ENCODE peak calls at places on chromosome 9, in eight cellular contexts. One of them, this sample, is unnamed.

GRCh38 chr9:100211471-100211870 is 112.4 kb downstream of the INVS start:
- DNase-seq in stimulated activated CD4-positive, alpha-beta T cell treated with anti-CD3 and anti-CD28 coated beads, Interleukin-12 subunit alpha, Interleukin-12 subunit beta, amount 100 ng/mL, for 24 hours: no peak
- DNase-seq in fibroblast of lung: no peak
- DNase-seq in T-helper 17 cell: no peak
- DNase-seq in fibroblast of villous mesenchyme: no peak
- DNase-seq in AG08396: no peak
- DNase-seq in COR-L47: no peak
- DNase-seq in effector memory CD4-positive, alpha-beta T cell: no peak
- DNase-seq in this sample: no peak

GRCh38 chr9:37678789-37679273 is 28.1 kb downstream of the FRMPD1 start:
- DNase-seq in stimulated activated CD4-positive, alpha-beta T cell treated with anti-CD3 and anti-CD28 coated beads, Interleukin-12 subunit alpha, Interleukin-12 subunit beta, amount 100 ng/mL, for 24 hours: no peak
- DNase-seq in fibroblast of lung: no peak
- DNase-seq in T-helper 17 cell: no peak
- DNase-seq in fibroblast of villous mesenchyme: no peak
- DNase-seq in AG08396: no peak
- DNase-seq in COR-L47: peak
- DNase-seq in effector memory CD4-positive, alpha-beta T cell: no peak
- DNase-seq in this sample: no peak

GRCh38 chr9:125376261-125377226 is 114.9 kb downstream of the GAPVD1 start:
- DNase-seq in stimulated activated CD4-positive, alpha-beta T cell treated with anti-CD3 and anti-CD28 coated beads, Interleukin-12 subunit alpha, Interleukin-12 subunit beta, amount 100 ng/mL, for 24 hours: no peak
- DNase-seq in fibroblast of lung: no peak
- DNase-seq in T-helper 17 cell: no peak
- DNase-seq in fibroblast of villous mesenchyme: no peak
- DNase-seq in AG08396: no peak
- DNase-seq in COR-L47: no peak
- DNase-seq in effector memory CD4-positive, alpha-beta T cell: no peak
- DNase-seq in this sample: no peak

GRCh38 chr9:89542461-89543021 is 44.6 kb upstream of the SEMA4D start:
- DNase-seq in stimulated activated CD4-positive, alpha-beta T cell treated with anti-CD3 and anti-CD28 coated beads, Interleukin-12 subunit alpha, Interleukin-12 subunit beta, amount 100 ng/mL, for 24 hours: no peak
- DNase-seq in fibroblast of lung: no peak
- DNase-seq in T-helper 17 cell: no peak
- DNase-seq in fibroblast of villous mesenchyme: no peak
- DNase-seq in AG08396: no peak
- DNase-seq in COR-L47: no peak
- DNase-seq in effector memory CD4-positive, alpha-beta T cell: no peak
- DNase-seq in this sample: no peak

GRCh38 chr9:133737071-133737773 is 930 bp downstream of the SARDH start:
- DNase-seq in stimulated activated CD4-positive, alpha-beta T cell treated with anti-CD3 and anti-CD28 coated beads, Interleukin-12 subunit alpha, Interleukin-12 subunit beta, amount 100 ng/mL, for 24 hours: no peak
- DNase-seq in fibroblast of lung: no peak
- DNase-seq in T-helper 17 cell: no peak
- DNase-seq in fibroblast of villous mesenchyme: no peak
- DNase-seq in AG08396: no peak
- DNase-seq in COR-L47: peak
- DNase-seq in effector memory CD4-positive, alpha-beta T cell: no peak
- DNase-seq in this sample: no peak

GRCh38 chr9:134489621-134490380 is 151.8 kb upstream of the COL5A1 start:
- DNase-seq in stimulated activated CD4-positive, alpha-beta T cell treated with anti-CD3 and anti-CD28 coated beads, Interleukin-12 subunit alpha, Interleukin-12 subunit beta, amount 100 ng/mL, for 24 hours: no peak
- DNase-seq in fibroblast of lung: no peak
- DNase-seq in T-helper 17 cell: no peak
- DNase-seq in fibroblast of villous mesenchyme: no peak
- DNase-seq in AG08396: no peak
- DNase-seq in COR-L47: no peak
- DNase-seq in effector memory CD4-positive, alpha-beta T cell: no peak
- DNase-seq in this sample: no peak

GRCh38 chr9:69882998-69883565 is 62.5 kb downstream of the CFAP95 start:
- DNase-seq in stimulated activated CD4-positive, alpha-beta T cell treated with anti-CD3 and anti-CD28 coated beads, Interleukin-12 subunit alpha, Interleukin-12 subunit beta, amount 100 ng/mL, for 24 hours: no peak
- DNase-seq in fibroblast of lung: no peak
- DNase-seq in T-helper 17 cell: no peak
- DNase-seq in fibroblast of villous mesenchyme: no peak
- DNase-seq in AG08396: no peak
- DNase-seq in COR-L47: no peak
- DNase-seq in effector memory CD4-positive, alpha-beta T cell: no peak
- DNase-seq in this sample: no peak

GRCh38 chr9:77544491-77545000 is 103.6 kb downstream of the GNA14 start:
- DNase-seq in stimulated activated CD4-positive, alpha-beta T cell treated with anti-CD3 and anti-CD28 coated beads, Interleukin-12 subunit alpha, Interleukin-12 subunit beta, amount 100 ng/mL, for 24 hours: no peak
- DNase-seq in fibroblast of lung: peak
- DNase-seq in T-helper 17 cell: no peak
- DNase-seq in fibroblast of villous mesenchyme: peak
- DNase-seq in AG08396: no peak
- DNase-seq in COR-L47: no peak
- DNase-seq in effector memory CD4-positive, alpha-beta T cell: no peak
- DNase-seq in this sample: no peak

GRCh38 chr9:130072515-130073235 is 19.0 kb downstream of the GPR107 start:
- DNase-seq in stimulated activated CD4-positive, alpha-beta T cell treated with anti-CD3 and anti-CD28 coated beads, Interleukin-12 subunit alpha, Interleukin-12 subunit beta, amount 100 ng/mL, for 24 hours: no peak
- DNase-seq in fibroblast of lung: peak
- DNase-seq in T-helper 17 cell: no peak
- DNase-seq in fibroblast of villous mesenchyme: peak
- DNase-seq in AG08396: no peak
- DNase-seq in COR-L47: no peak
- DNase-seq in effector memory CD4-positive, alpha-beta T cell: no peak
- DNase-seq in this sample: no peak

GRCh38 chr9:78114581-78114980 is 83.0 kb upstream of the GNAQ start:
- DNase-seq in stimulated activated CD4-positive, alpha-beta T cell treated with anti-CD3 and anti-CD28 coated beads, Interleukin-12 subunit alpha, Interleukin-12 subunit beta, amount 100 ng/mL, for 24 hours: no peak
- DNase-seq in fibroblast of lung: no peak
- DNase-seq in T-helper 17 cell: no peak
- DNase-seq in fibroblast of villous mesenchyme: no peak
- DNase-seq in AG08396: no peak
- DNase-seq in COR-L47: no peak
- DNase-seq in effector memory CD4-positive, alpha-beta T cell: no peak
- DNase-seq in this sample: no peak

GRCh38 chr9:5957166-5957565 is 58.3 kb downstream of the RANBP6 start:
- DNase-seq in stimulated activated CD4-positive, alpha-beta T cell treated with anti-CD3 and anti-CD28 coated beads, Interleukin-12 subunit alpha, Interleukin-12 subunit beta, amount 100 ng/mL, for 24 hours: no peak
- DNase-seq in fibroblast of lung: no peak
- DNase-seq in T-helper 17 cell: no peak
- DNase-seq in fibroblast of villous mesenchyme: no peak
- DNase-seq in AG08396: no peak
- DNase-seq in COR-L47: no peak
- DNase-seq in effector memory CD4-positive, alpha-beta T cell: no peak
- DNase-seq in this sample: no peak

GRCh38 chr9:2727966-2728613 is 10.8 kb downstream of the KCNV2 start:
- DNase-seq in stimulated activated CD4-positive, alpha-beta T cell treated with anti-CD3 and anti-CD28 coated beads, Interleukin-12 subunit alpha, Interleukin-12 subunit beta, amount 100 ng/mL, for 24 hours: no peak
- DNase-seq in fibroblast of lung: peak
- DNase-seq in T-helper 17 cell: no peak
- DNase-seq in fibroblast of villous mesenchyme: peak
- DNase-seq in AG08396: peak
- DNase-seq in COR-L47: peak
- DNase-seq in effector memory CD4-positive, alpha-beta T cell: no peak
- DNase-seq in this sample: no peak

GRCh38 chr9:77927265-77927664 is 104.3 kb downstream of the GNAQ start:
- DNase-seq in stimulated activated CD4-positive, alpha-beta T cell treated with anti-CD3 and anti-CD28 coated beads, Interleukin-12 subunit alpha, Interleukin-12 subunit beta, amount 100 ng/mL, for 24 hours: no peak
- DNase-seq in fibroblast of lung: peak
- DNase-seq in T-helper 17 cell: no peak
- DNase-seq in fibroblast of villous mesenchyme: peak
- DNase-seq in AG08396: peak
- DNase-seq in COR-L47: no peak
- DNase-seq in effector memory CD4-positive, alpha-beta T cell: no peak
- DNase-seq in this sample: no peak

GRCh38 chr9:90970603-90971002 is 169.0 kb downstream of the SYK start:
- DNase-seq in stimulated activated CD4-positive, alpha-beta T cell treated with anti-CD3 and anti-CD28 coated beads, Interleukin-12 subunit alpha, Interleukin-12 subunit beta, amount 100 ng/mL, for 24 hours: no peak
- DNase-seq in fibroblast of lung: peak
- DNase-seq in T-helper 17 cell: no peak
- DNase-seq in fibroblast of villous mesenchyme: no peak
- DNase-seq in AG08396: no peak
- DNase-seq in COR-L47: no peak
- DNase-seq in effector memory CD4-positive, alpha-beta T cell: no peak
- DNase-seq in this sample: no peak

GRCh38 chr9:1018121-1018520 is 32.0 kb upstream of the DMRT2 start:
- DNase-seq in stimulated activated CD4-positive, alpha-beta T cell treated with anti-CD3 and anti-CD28 coated beads, Interleukin-12 subunit alpha, Interleukin-12 subunit beta, amount 100 ng/mL, for 24 hours: no peak
- DNase-seq in fibroblast of lung: no peak
- DNase-seq in T-helper 17 cell: no peak
- DNase-seq in fibroblast of villous mesenchyme: peak
- DNase-seq in AG08396: no peak
- DNase-seq in COR-L47: no peak
- DNase-seq in effector memory CD4-positive, alpha-beta T cell: no peak
- DNase-seq in this sample: no peak

GRCh38 chr9:1400983-1401382 is 350.8 kb downstream of the DMRT2 start:
- DNase-seq in stimulated activated CD4-positive, alpha-beta T cell treated with anti-CD3 and anti-CD28 coated beads, Interleukin-12 subunit alpha, Interleukin-12 subunit beta, amount 100 ng/mL, for 24 hours: no peak
- DNase-seq in fibroblast of lung: no peak
- DNase-seq in T-helper 17 cell: no peak
- DNase-seq in fibroblast of villous mesenchyme: no peak
- DNase-seq in AG08396: no peak
- DNase-seq in COR-L47: no peak
- DNase-seq in effector memory CD4-positive, alpha-beta T cell: no peak
- DNase-seq in this sample: no peak

GRCh38 chr9:91546574-91546973 is 122.9 kb upstream of the NFIL3 start:
- DNase-seq in stimulated activated CD4-positive, alpha-beta T cell treated with anti-CD3 and anti-CD28 coated beads, Interleukin-12 subunit alpha, Interleukin-12 subunit beta, amount 100 ng/mL, for 24 hours: no peak
- DNase-seq in fibroblast of lung: peak
- DNase-seq in T-helper 17 cell: no peak
- DNase-seq in fibroblast of villous mesenchyme: no peak
- DNase-seq in AG08396: peak
- DNase-seq in COR-L47: no peak
- DNase-seq in effector memory CD4-positive, alpha-beta T cell: no peak
- DNase-seq in this sample: no peak

GRCh38 chr9:98924971-98925820 is 18.5 kb upstream of the COL15A1 start:
- DNase-seq in stimulated activated CD4-positive, alpha-beta T cell treated with anti-CD3 and anti-CD28 coated beads, Interleukin-12 subunit alpha, Interleukin-12 subunit beta, amount 100 ng/mL, for 24 hours: no peak
- DNase-seq in fibroblast of lung: peak
- DNase-seq in T-helper 17 cell: no peak
- DNase-seq in fibroblast of villous mesenchyme: no peak
- DNase-seq in AG08396: no peak
- DNase-seq in COR-L47: no peak
- DNase-seq in effector memory CD4-positive, alpha-beta T cell: no peak
- DNase-seq in this sample: no peak

GRCh38 chr9:22124263-22125011 is 115.3 kb upstream of the CDKN2B start:
- DNase-seq in stimulated activated CD4-positive, alpha-beta T cell treated with anti-CD3 and anti-CD28 coated beads, Interleukin-12 subunit alpha, Interleukin-12 subunit beta, amount 100 ng/mL, for 24 hours: no peak
- DNase-seq in fibroblast of lung: peak
- DNase-seq in T-helper 17 cell: no peak
- DNase-seq in fibroblast of villous mesenchyme: peak
- DNase-seq in AG08396: no peak
- DNase-seq in COR-L47: no peak
- DNase-seq in effector memory CD4-positive, alpha-beta T cell: no peak
- DNase-seq in this sample: no peak

GRCh38 chr9:88950341-88951141 is 40.7 kb upstream of the S1PR3 start:
- DNase-seq in stimulated activated CD4-positive, alpha-beta T cell treated with anti-CD3 and anti-CD28 coated beads, Interleukin-12 subunit alpha, Interleukin-12 subunit beta, amount 100 ng/mL, for 24 hours: no peak
- DNase-seq in fibroblast of lung: peak
- DNase-seq in T-helper 17 cell: no peak
- DNase-seq in fibroblast of villous mesenchyme: peak
- DNase-seq in AG08396: peak
- DNase-seq in COR-L47: no peak
- DNase-seq in effector memory CD4-positive, alpha-beta T cell: no peak
- DNase-seq in this sample: no peak

GRCh38 chr9:81045658-81046057 is 643.7 kb downstream of the TLE1 start:
- DNase-seq in stimulated activated CD4-positive, alpha-beta T cell treated with anti-CD3 and anti-CD28 coated beads, Interleukin-12 subunit alpha, Interleukin-12 subunit beta, amount 100 ng/mL, for 24 hours: no peak
- DNase-seq in fibroblast of lung: no peak
- DNase-seq in T-helper 17 cell: no peak
- DNase-seq in fibroblast of villous mesenchyme: no peak
- DNase-seq in AG08396: no peak
- DNase-seq in COR-L47: no peak
- DNase-seq in effector memory CD4-positive, alpha-beta T cell: no peak
- DNase-seq in this sample: no peak

GRCh38 chr9:16671591-16672137 is 198.8 kb downstream of the BNC2 start:
- DNase-seq in stimulated activated CD4-positive, alpha-beta T cell treated with anti-CD3 and anti-CD28 coated beads, Interleukin-12 subunit alpha, Interleukin-12 subunit beta, amount 100 ng/mL, for 24 hours: no peak
- DNase-seq in fibroblast of lung: peak
- DNase-seq in T-helper 17 cell: no peak
- DNase-seq in fibroblast of villous mesenchyme: peak
- DNase-seq in AG08396: no peak
- DNase-seq in COR-L47: no peak
- DNase-seq in effector memory CD4-positive, alpha-beta T cell: no peak
- DNase-seq in this sample: no peak

GRCh38 chr9:4301971-4302427 is 2.1 kb upstream of the GLIS3 start:
- DNase-seq in stimulated activated CD4-positive, alpha-beta T cell treated with anti-CD3 and anti-CD28 coated beads, Interleukin-12 subunit alpha, Interleukin-12 subunit beta, amount 100 ng/mL, for 24 hours: peak
- DNase-seq in fibroblast of lung: peak
- DNase-seq in T-helper 17 cell: no peak
- DNase-seq in fibroblast of villous mesenchyme: peak
- DNase-seq in AG08396: peak
- DNase-seq in COR-L47: no peak
- DNase-seq in effector memory CD4-positive, alpha-beta T cell: no peak
- DNase-seq in this sample: no peak

This sample was measured in activated CD8-positive, alpha-beta memory T cell treated with anti-CD3 and anti-CD28 coated beads for 48 hours.